ENCODE peak calls at places on chromosomes 7 and 10, in four cellular contexts. M is central memory CD4-positive, alpha-beta T cell; V is anterior cingulate cortex; O is HTR-8/SVneo. Q is an unnamed sample.

GRCh38 chr7:42253316-42253715 is 16.3 kb upstream of the GLI3 start:
- DNase-seq in V (no peak), O (no peak), M (no peak), Q (no peak)

GRCh38 chr10:30883751-30884150 is 147.9 kb downstream of the ZNF438 start:
- DNase-seq in M (no peak), O (no peak), V (no peak), Q (no peak)

GRCh38 chr7:79009647-79010046 is 443.8 kb downstream of the MAGI2 start:
- DNase-seq in M (no peak), O (no peak), V (no peak), Q (no peak)

GRCh38 chr7:150962743-150963399 is 15.2 kb downstream of the KCNH2 start:
- DNase-seq in O (peak), M (peak), V (peak), Q (peak)

GRCh38 chr10:106908225-106908624 is 256.3 kb downstream of the SORCS1 start:
- DNase-seq in O (no peak), V (no peak), M (no peak), Q (no peak)

GRCh38 chr7:39735903-39736302 is 112.5 kb downstream of the RALA start:
- DNase-seq in O (no peak), M (no peak), V (no peak), Q (no peak)

GRCh38 chr10:101217450-101218281 is 11.6 kb downstream of the LBX1 start:
- DNase-seq in V (no peak), O (no peak), M (no peak), Q (no peak)

GRCh38 chr7:64947252-64948000 is 43.4 kb downstream of the ZNF117 start:
- DNase-seq in V (no peak), M (no peak), O (no peak), Q (peak)

GRCh38 chr10:65194131-65194530 is 1672.9 kb downstream of the REEP3 start:
- DNase-seq in O (peak), V (peak), M (no peak), Q (no peak)

GRCh38 chr10:88114368-88114767 is 250.9 kb downstream of the PTEN start:
- DNase-seq in M (no peak), V (no peak), O (peak), Q (peak)

GRCh38 chr7:41624818-41625217 is 78.1 kb downstream of the INHBA start:
- DNase-seq in V (no peak), O (peak), M (no peak), Q (no peak)

GRCh38 chr7:39565538-39565937 is 666 bp upstream of the YAE1 start:
- DNase-seq in M (no peak), V (no peak), O (no peak), Q (no peak)

GRCh38 chr7:108059526-108059925 is 56.6 kb upstream of the LAMB1 start:
- DNase-seq in V (no peak), M (no peak), O (no peak), Q (no peak)

GRCh38 chr10:133405272-133405671 is 11.3 kb downstream of the MTG1 start:
- DNase-seq in M (no peak), O (no peak), V (no peak), Q (no peak)

GRCh38 chr7:105137898-105138297 is 123.9 kb downstream of the KMT2E start:
- DNase-seq in O (no peak), M (no peak), V (no peak), Q (no peak)

Q was measured in head of caudate nucleus.